ENCODE peak calls at places on chromosomes 11 and 22, in four cellular contexts. K is HEK293T, D is HepG2, T is K562. Y is an unnamed sample.

GRCh38 chr11:8671651-8672062 is 10.8 kb downstream of the TRIM66 start:
- DNase-seq in K (no peak), D (no peak), T (no peak), Y (no peak)

GRCh38 chr11:69436041-69436982 is 45.2 kb upstream of the LINC01488 start:
- DNase-seq in K (no peak), D (no peak), T (no peak), Y (no peak)

GRCh38 chr22:49303061-49303735 is 524.5 kb downstream of the BRD1 start:
- DNase-seq in K (no peak), D (no peak), T (no peak), Y (no peak)

GRCh38 chr22:38792833-38793232 is 1.1 kb downstream of the DNAL4 start:
- DNase-seq in K (no peak), D (no peak), T (no peak), Y (no peak)

GRCh38 chr11:35629914-35630313 is 11.7 kb downstream of the FJX1 start:
- DNase-seq in K (no peak), D (peak), T (no peak), Y (no peak)

GRCh38 chr11:57131080-57131790 is 50.5 kb upstream of the LRRC55 start:
- DNase-seq in K (peak), D (peak), T (peak), Y (peak)

GRCh38 chr11:6705905-6706535 is 22.9 kb upstream of the MRPL17 start:
- DNase-seq in K (peak), D (peak), T (peak), Y (peak)

GRCh38 chr11:70106757-70107156 is 28.6 kb downstream of the ANO1 start:
- DNase-seq in K (no peak), D (no peak), T (no peak), Y (no peak)

GRCh38 chr11:45108070-45109064 is 38.1 kb upstream of the PRDM11 start:
- DNase-seq in K (no peak), D (no peak), T (no peak), Y (no peak)

GRCh38 chr11:118437046-118437735 is 899 bp downstream of the KMT2A start:
- DNase-seq in K (peak), D (peak), T (peak), Y (peak)

GRCh38 chr11:101866619-101867491 is 48.0 kb upstream of the CEP126 start:
- DNase-seq in K (no peak), D (peak), T (no peak), Y (no peak)

GRCh38 chr11:910044-910588 is 494 bp downstream of the CHID1 start:
- DNase-seq in K (no peak), D (no peak), T (no peak), Y (no peak)

DNA sequence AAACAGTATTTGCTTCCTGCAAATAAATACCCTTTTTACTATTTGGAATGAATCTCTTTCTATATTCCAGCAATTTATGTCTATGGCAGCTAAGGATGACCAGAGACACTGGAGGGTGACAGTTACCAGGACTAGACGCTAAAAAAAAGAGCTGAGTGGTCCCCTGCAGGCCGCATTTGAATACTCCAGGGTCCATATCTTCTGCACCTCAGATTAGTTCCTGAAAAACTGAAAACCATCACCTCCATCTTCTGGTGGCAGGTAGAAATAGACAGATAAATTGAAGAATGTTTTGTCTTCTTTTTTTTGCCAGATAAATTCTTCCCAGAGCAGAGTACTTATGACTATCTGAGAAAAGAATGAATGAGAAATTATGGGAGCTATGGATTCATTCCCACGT is 145.6 kb downstream of the CSNK2A3 start:
- DNase-seq in K (no peak), D (no peak), T (no peak), Y (no peak)
- TF ChIP-seq ELF4 in K (no peak), D (no peak), T (no peak), Y (no peak)

GRCh38 chr11:12868315-12869073 is 140.6 kb upstream of the RASSF10 start:
- DNase-seq in K (no peak), D (no peak), T (no peak), Y (no peak)
- TF ChIP-seq ELF4 in K (no peak), D (no peak), T (no peak), Y (no peak)

GRCh38 chr22:28822930-28823481 is 22.6 kb upstream of the XBP1 start:
- DNase-seq in K (no peak), D (peak), T (no peak), Y (no peak)
- TF ChIP-seq ELF4 in K (no peak), D (no peak), T (no peak), Y (no peak)

DNA sequence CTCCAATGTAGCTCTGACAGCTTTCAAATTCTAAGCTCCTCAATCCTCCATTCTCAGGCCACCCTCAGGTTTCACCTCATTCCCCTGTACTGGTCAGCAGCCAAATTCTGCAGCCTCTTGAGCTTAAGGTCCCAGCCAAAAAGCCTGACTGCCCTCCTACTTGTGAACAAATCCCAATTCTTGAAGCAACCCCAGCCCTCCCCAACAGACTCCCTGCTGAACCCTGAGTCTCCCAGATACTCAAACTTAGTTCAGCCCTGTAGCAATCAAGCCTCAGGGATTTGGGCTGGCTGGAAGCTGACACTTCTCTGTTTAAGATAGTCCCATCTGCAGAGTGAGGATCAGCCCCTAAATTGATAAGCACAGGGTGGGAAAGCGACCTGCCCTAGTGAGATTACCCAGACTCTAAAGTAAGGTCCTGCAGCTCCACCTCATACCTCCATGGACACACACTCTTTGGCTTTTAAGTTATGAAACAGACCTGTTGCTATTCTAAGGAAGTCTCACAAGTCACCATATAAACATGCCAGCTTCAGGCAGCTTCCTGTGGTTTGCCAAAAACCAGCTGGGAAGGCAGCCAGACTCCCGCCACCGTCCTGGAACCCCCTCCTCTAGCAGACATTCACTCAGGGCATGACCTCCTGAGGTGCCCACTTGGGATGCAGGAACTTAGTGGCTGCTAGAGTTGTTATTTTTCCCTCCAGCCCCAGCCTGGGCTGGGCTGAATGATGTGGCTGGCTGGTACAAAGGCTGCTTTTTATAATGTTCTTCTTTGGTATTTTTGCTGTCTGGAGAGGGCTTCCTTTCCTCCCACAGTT is 82.5 kb upstream of the PICALM start:
- DNase-seq in K (no peak), D (no peak), T (peak), Y (no peak)
- TF ChIP-seq ELF4 in K (no peak), D (no peak), T (peak), Y (no peak)

DNA sequence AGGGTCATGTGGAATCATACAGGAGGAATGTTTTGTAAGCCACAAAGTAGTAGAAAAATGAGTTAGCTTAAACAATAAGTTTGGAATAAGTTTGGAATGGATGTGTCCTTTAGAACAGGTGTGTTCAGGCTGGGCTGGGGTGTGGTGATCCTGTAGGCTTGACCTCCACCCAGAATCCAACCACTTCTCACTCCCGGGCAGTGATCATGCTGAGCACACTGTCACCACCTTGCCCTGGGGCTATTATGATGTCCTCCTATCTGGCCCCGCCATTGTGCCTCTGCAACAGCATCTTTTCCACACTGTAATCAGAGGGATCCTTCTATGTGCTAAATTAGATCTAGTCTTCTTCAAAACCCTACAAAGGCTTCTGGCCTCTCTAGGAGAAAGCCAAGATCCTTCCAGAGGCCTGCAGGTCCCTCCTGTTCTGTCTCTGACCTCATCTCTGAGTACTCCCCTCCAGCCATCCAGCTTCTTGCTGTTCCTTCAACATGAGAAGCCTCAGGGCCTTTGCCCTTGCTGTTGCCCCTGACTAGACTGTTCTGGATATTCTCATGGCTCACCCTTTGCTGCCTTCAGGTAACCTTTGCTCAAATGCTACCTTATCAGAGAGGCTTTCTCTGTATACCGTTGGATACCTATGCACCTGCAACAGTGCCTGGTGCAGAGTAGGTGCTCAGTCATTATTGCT is 18.8 kb upstream of the ACCSL start:
- DNase-seq in K (no peak), D (no peak), T (no peak), Y (no peak)
- TF ChIP-seq ELF4 in K (no peak), D (no peak), T (no peak), Y (no peak)

DNA sequence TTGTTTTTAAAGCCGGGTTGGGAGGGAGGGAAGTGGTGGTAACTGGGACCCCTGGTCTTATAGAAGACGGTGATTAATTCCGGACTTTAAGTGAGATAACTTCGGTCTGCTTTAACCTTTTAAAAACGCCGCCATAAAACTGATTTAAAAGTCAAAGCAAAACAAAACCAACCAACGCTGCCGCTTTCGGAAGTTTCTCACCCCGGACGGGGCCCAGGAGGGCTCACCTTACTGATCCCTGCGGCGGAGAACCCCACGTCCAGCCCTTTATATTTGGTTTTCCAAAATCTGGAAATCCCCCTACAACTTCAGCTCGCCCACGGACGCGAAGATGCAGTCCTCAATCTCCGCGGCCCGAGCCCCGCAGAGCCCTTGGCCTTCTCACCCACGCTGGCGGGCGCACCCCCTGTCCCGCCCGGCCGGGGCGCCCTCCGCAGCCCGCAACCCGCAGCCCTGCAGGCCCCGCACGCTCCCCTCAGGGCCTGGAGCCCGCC is 405 bp downstream of the USP28 start:
- DNase-seq in K (no peak), D (no peak), T (no peak), Y (no peak)
- TF ChIP-seq ELF4 in K (no peak), D (no peak), T (no peak), Y (no peak)

DNA sequence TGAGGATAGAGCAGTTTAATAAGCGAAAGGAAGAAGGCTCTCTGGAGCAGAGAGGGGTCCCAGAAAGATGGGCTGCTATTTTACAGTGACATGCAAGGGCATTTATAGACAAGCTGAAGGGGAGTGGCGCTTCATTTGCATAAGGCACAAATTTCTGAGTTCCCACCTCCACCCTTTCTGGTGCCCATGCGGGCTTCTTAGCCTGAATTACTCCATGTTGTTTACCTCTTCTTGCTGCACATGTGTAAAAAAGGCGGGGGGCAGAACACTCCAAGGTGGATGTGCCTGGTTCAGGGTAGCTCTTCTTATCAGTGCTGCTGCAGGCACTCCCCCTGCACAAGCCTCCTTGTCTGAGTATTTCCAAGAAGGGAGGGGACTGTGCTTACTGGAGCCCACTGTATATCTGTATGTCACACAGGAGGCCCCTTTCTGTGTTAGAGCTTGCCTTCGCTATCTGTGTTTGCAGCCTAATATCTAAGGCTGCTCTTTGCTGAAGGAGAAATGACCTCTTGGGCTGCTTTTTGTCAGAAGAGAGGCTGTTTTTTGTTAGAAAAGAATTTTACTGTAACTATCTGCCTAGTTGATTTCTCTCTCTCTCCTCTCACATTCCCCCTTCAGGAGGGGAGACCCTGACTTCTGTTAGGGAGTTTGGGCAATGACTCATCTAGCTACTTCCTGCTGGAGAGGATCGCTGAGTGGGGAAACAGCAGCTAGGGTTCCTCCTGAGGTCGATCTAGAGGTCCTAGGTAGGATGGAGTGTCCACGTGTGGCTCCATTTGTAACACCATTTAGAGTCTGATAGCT is 1057.0 kb upstream of the CNTN5 start:
- DNase-seq in K (no peak), D (no peak), T (peak), Y (no peak)
- TF ChIP-seq ELF4 in K (no peak), D (no peak), T (peak), Y (no peak)

DNA sequence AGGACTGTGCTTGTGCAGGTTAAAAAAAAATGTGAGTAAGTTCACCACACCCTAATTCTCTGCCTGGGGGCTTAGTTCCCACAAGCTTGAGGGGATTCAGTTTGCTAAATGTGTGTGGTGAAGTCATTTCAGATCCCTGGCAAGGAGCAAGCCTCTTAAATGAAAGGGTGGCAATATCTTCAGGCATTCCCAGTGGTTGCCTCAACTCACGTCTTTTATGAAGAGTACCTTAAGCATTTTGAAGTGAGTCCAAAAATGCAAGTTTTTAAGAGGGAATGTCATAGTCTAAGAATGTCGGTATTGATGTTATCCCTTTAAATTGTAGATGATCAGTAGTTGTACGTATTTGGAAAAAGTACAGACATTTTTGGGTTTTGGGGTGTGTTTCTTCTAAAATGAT is 4.9 kb downstream of the TCP11L1 start:
- DNase-seq in K (no peak), D (no peak), T (no peak), Y (no peak)
- TF ChIP-seq ELF4 in K (no peak), D (no peak), T (no peak), Y (no peak)

GRCh38 chr22:32531955-32532818 is 57.6 kb downstream of the FBXO7 start:
- DNase-seq in K (no peak), D (peak), T (peak), Y (peak)
- TF ChIP-seq ELF4 in K (no peak), D (no peak), T (no peak), Y (no peak)

Y was measured in WTC11.